ENCODE peak calls at places on chromosomes 7 and 10, in eight cellular contexts. One of them, this sample, is unnamed.

GRCh38 chr10:86321568-86321967 is 45.0 kb downstream of the GRID1 start:
- DNase-seq in foreskin fibroblast: no peak
- DNase-seq in ovary: no peak
- DNase-seq in NB4: no peak
- DNase-seq in left ventricle myocardium inferior: no peak
- DNase-seq in GM06990: no peak
- DNase-seq in SK-N-SH: no peak
- DNase-seq in body of pancreas: no peak
- DNase-seq in this sample: no peak

GRCh38 chr7:15508258-15508657 is 53.6 kb downstream of the AGMO start:
- DNase-seq in foreskin fibroblast: peak
- DNase-seq in ovary: no peak
- DNase-seq in NB4: no peak
- DNase-seq in left ventricle myocardium inferior: no peak
- DNase-seq in GM06990: no peak
- DNase-seq in SK-N-SH: no peak
- DNase-seq in body of pancreas: no peak
- DNase-seq in this sample: no peak

GRCh38 chr10:98273454-98273850 is 5.5 kb upstream of the LOXL4 start:
- DNase-seq in foreskin fibroblast: no peak
- DNase-seq in ovary: no peak
- DNase-seq in NB4: no peak
- DNase-seq in left ventricle myocardium inferior: no peak
- DNase-seq in GM06990: no peak
- DNase-seq in SK-N-SH: no peak
- DNase-seq in body of pancreas: no peak
- DNase-seq in this sample: no peak

GRCh38 chr7:141563956-141564623 is 12.9 kb downstream of the AGK start:
- DNase-seq in foreskin fibroblast: no peak
- DNase-seq in ovary: no peak
- DNase-seq in NB4: peak
- DNase-seq in left ventricle myocardium inferior: no peak
- DNase-seq in GM06990: no peak
- DNase-seq in SK-N-SH: no peak
- DNase-seq in body of pancreas: no peak
- DNase-seq in this sample: no peak

GRCh38 chr7:69907720-69908119 is 309.4 kb downstream of the AUTS2 start:
- DNase-seq in foreskin fibroblast: no peak
- DNase-seq in ovary: no peak
- DNase-seq in NB4: no peak
- DNase-seq in left ventricle myocardium inferior: no peak
- DNase-seq in GM06990: no peak
- DNase-seq in SK-N-SH: no peak
- DNase-seq in body of pancreas: no peak
- DNase-seq in this sample: no peak

GRCh38 chr7:140242057-140243031 is 65.6 kb upstream of the KDM7A start:
- DNase-seq in foreskin fibroblast: no peak
- DNase-seq in ovary: no peak
- DNase-seq in NB4: peak
- DNase-seq in left ventricle myocardium inferior: peak
- DNase-seq in GM06990: peak
- DNase-seq in SK-N-SH: peak
- DNase-seq in body of pancreas: peak
- DNase-seq in this sample: no peak

GRCh38 chr10:63628526-63629362 is 107.5 kb downstream of the REEP3 start:
- DNase-seq in foreskin fibroblast: no peak
- DNase-seq in ovary: peak
- DNase-seq in NB4: peak
- DNase-seq in left ventricle myocardium inferior: peak
- DNase-seq in GM06990: peak
- DNase-seq in SK-N-SH: peak
- DNase-seq in body of pancreas: peak
- DNase-seq in this sample: peak

GRCh38 chr7:28263622-28264266 is 83.1 kb upstream of the JAZF1 start:
- DNase-seq in foreskin fibroblast: no peak
- DNase-seq in ovary: no peak
- DNase-seq in NB4: no peak
- DNase-seq in left ventricle myocardium inferior: no peak
- DNase-seq in GM06990: no peak
- DNase-seq in SK-N-SH: no peak
- DNase-seq in body of pancreas: no peak
- DNase-seq in this sample: no peak

GRCh38 chr10:86862786-86863185 is 94.6 kb downstream of the MMRN2 start:
- DNase-seq in foreskin fibroblast: no peak
- DNase-seq in ovary: no peak
- DNase-seq in NB4: no peak
- DNase-seq in left ventricle myocardium inferior: no peak
- DNase-seq in GM06990: no peak
- DNase-seq in SK-N-SH: no peak
- DNase-seq in body of pancreas: peak
- DNase-seq in this sample: no peak

GRCh38 chr7:151539055-151539714 is 19.5 kb upstream of the RHEB start:
- DNase-seq in foreskin fibroblast: no peak
- DNase-seq in ovary: no peak
- DNase-seq in NB4: no peak
- DNase-seq in left ventricle myocardium inferior: no peak
- DNase-seq in GM06990: no peak
- DNase-seq in SK-N-SH: peak
- DNase-seq in body of pancreas: peak
- DNase-seq in this sample: no peak

GRCh38 chr10:86357041-86357440 is 9.6 kb downstream of the GRID1 start:
- DNase-seq in foreskin fibroblast: no peak
- DNase-seq in ovary: no peak
- DNase-seq in NB4: no peak
- DNase-seq in left ventricle myocardium inferior: no peak
- DNase-seq in GM06990: no peak
- DNase-seq in SK-N-SH: no peak
- DNase-seq in body of pancreas: no peak
- DNase-seq in this sample: no peak

GRCh38 chr10:33878238-33878637 is 543.8 kb upstream of the NRP1 start:
- DNase-seq in foreskin fibroblast: no peak
- DNase-seq in ovary: no peak
- DNase-seq in NB4: no peak
- DNase-seq in left ventricle myocardium inferior: no peak
- DNase-seq in GM06990: no peak
- DNase-seq in SK-N-SH: no peak
- DNase-seq in body of pancreas: no peak
- DNase-seq in this sample: no peak

GRCh38 chr10:106513328-106513727 is 651.2 kb downstream of the SORCS1 start:
- DNase-seq in foreskin fibroblast: no peak
- DNase-seq in ovary: no peak
- DNase-seq in NB4: no peak
- DNase-seq in left ventricle myocardium inferior: no peak
- DNase-seq in GM06990: no peak
- DNase-seq in SK-N-SH: no peak
- DNase-seq in body of pancreas: no peak
- DNase-seq in this sample: peak

GRCh38 chr10:29862926-29863614 is 196.3 kb downstream of the JCAD start:
- DNase-seq in foreskin fibroblast: peak
- DNase-seq in ovary: no peak
- DNase-seq in NB4: no peak
- DNase-seq in left ventricle myocardium inferior: no peak
- DNase-seq in GM06990: no peak
- DNase-seq in SK-N-SH: no peak
- DNase-seq in body of pancreas: no peak
- DNase-seq in this sample: peak

GRCh38 chr10:77806511-77807157 is 119.9 kb downstream of the DLG5 start:
- DNase-seq in foreskin fibroblast: no peak
- DNase-seq in ovary: no peak
- DNase-seq in NB4: no peak
- DNase-seq in left ventricle myocardium inferior: no peak
- DNase-seq in GM06990: no peak
- DNase-seq in SK-N-SH: no peak
- DNase-seq in body of pancreas: no peak
- DNase-seq in this sample: no peak

GRCh38 chr10:28681928-28682750 is 4.8 kb downstream of the BAMBI start:
- DNase-seq in foreskin fibroblast: no peak
- DNase-seq in ovary: no peak
- DNase-seq in NB4: no peak
- DNase-seq in left ventricle myocardium inferior: no peak
- DNase-seq in GM06990: no peak
- DNase-seq in SK-N-SH: peak
- DNase-seq in body of pancreas: no peak
- DNase-seq in this sample: no peak

GRCh38 chr10:28678687-28679457 is 1.6 kb downstream of the BAMBI start:
- DNase-seq in foreskin fibroblast: no peak
- DNase-seq in ovary: no peak
- DNase-seq in NB4: peak
- DNase-seq in left ventricle myocardium inferior: no peak
- DNase-seq in GM06990: no peak
- DNase-seq in SK-N-SH: no peak
- DNase-seq in body of pancreas: no peak
- DNase-seq in this sample: no peak

GRCh38 chr10:28679941-28680752 is 2.8 kb downstream of the BAMBI start:
- DNase-seq in foreskin fibroblast: no peak
- DNase-seq in ovary: no peak
- DNase-seq in NB4: peak
- DNase-seq in left ventricle myocardium inferior: no peak
- DNase-seq in GM06990: no peak
- DNase-seq in SK-N-SH: peak
- DNase-seq in body of pancreas: peak
- DNase-seq in this sample: no peak

GRCh38 chr10:28684157-28684985 is 7.0 kb downstream of the BAMBI start:
- DNase-seq in foreskin fibroblast: no peak
- DNase-seq in ovary: no peak
- DNase-seq in NB4: no peak
- DNase-seq in left ventricle myocardium inferior: no peak
- DNase-seq in GM06990: no peak
- DNase-seq in SK-N-SH: no peak
- DNase-seq in body of pancreas: no peak
- DNase-seq in this sample: no peak

GRCh38 chr10:28681345-28681763 is 4.0 kb downstream of the BAMBI start:
- DNase-seq in foreskin fibroblast: no peak
- DNase-seq in ovary: no peak
- DNase-seq in NB4: no peak
- DNase-seq in left ventricle myocardium inferior: no peak
- DNase-seq in GM06990: no peak
- DNase-seq in SK-N-SH: peak
- DNase-seq in body of pancreas: no peak
- DNase-seq in this sample: no peak
- H3K4me3 ChIP-seq in foreskin fibroblast: no peak
- H3K4me3 ChIP-seq in ovary: peak
- H3K4me3 ChIP-seq in NB4: no peak
- H3K4me3 ChIP-seq in left ventricle myocardium inferior: peak
- H3K4me3 ChIP-seq in GM06990: no peak
- H3K4me3 ChIP-seq in SK-N-SH: peak
- H3K4me3 ChIP-seq in body of pancreas: no peak
- H3K4me3 ChIP-seq in this sample: peak

GRCh38 chr10:45809829-45810228 is 37.5 kb downstream of the AGAP4 start:
- DNase-seq in foreskin fibroblast: no peak
- DNase-seq in ovary: no peak
- DNase-seq in NB4: peak
- DNase-seq in left ventricle myocardium inferior: no peak
- DNase-seq in GM06990: no peak
- DNase-seq in SK-N-SH: peak
- DNase-seq in body of pancreas: no peak
- DNase-seq in this sample: no peak
- TF ChIP-seq CTCF in foreskin fibroblast: no peak
- TF ChIP-seq CTCF in ovary: no peak
- TF ChIP-seq CTCF in NB4: no peak
- TF ChIP-seq CTCF in left ventricle myocardium inferior: no peak
- TF ChIP-seq CTCF in GM06990: no peak
- TF ChIP-seq CTCF in SK-N-SH: peak
- TF ChIP-seq CTCF in body of pancreas: no peak
- TF ChIP-seq CTCF in this sample: no peak

GRCh38 chr7:154388999-154389398 is 336.8 kb downstream of the DPP6 start:
- DNase-seq in foreskin fibroblast: no peak
- DNase-seq in ovary: no peak
- DNase-seq in NB4: no peak
- DNase-seq in left ventricle myocardium inferior: no peak
- DNase-seq in GM06990: no peak
- DNase-seq in SK-N-SH: peak
- DNase-seq in body of pancreas: no peak
- DNase-seq in this sample: no peak
- H3K4me3 ChIP-seq in foreskin fibroblast: no peak
- H3K4me3 ChIP-seq in ovary: no peak
- H3K4me3 ChIP-seq in NB4: no peak
- H3K4me3 ChIP-seq in left ventricle myocardium inferior: no peak
- H3K4me3 ChIP-seq in GM06990: no peak
- H3K4me3 ChIP-seq in SK-N-SH: peak
- H3K4me3 ChIP-seq in body of pancreas: no peak
- H3K4me3 ChIP-seq in this sample: no peak

GRCh38 chr7:109003742-109004141 is 434.1 kb downstream of the DNAJB9 start:
- DNase-seq in foreskin fibroblast: no peak
- DNase-seq in ovary: no peak
- DNase-seq in NB4: peak
- DNase-seq in left ventricle myocardium inferior: no peak
- DNase-seq in GM06990: no peak
- DNase-seq in SK-N-SH: no peak
- DNase-seq in body of pancreas: no peak
- DNase-seq in this sample: peak
- TF ChIP-seq CTCF in foreskin fibroblast: no peak
- TF ChIP-seq CTCF in ovary: no peak
- TF ChIP-seq CTCF in NB4: no peak
- TF ChIP-seq CTCF in left ventricle myocardium inferior: no peak
- TF ChIP-seq CTCF in GM06990: no peak
- TF ChIP-seq CTCF in SK-N-SH: no peak
- TF ChIP-seq CTCF in body of pancreas: no peak
- TF ChIP-seq CTCF in this sample: no peak

This sample was measured in retinal pigment epithelial cell.